ENCODE peak calls at places on chromosomes 6 and 20, in eight cellular contexts. C is upper lobe of right lung, B is NB4, Q is fibroblast of pulmonary artery, I is AG09309, U is breast epithelium, M is esophagus squamous epithelium, P is MM.1S. X is an unnamed sample.

GRCh38 chr20:50464026-50464724 is 46.0 kb upstream of the PTPN1 start:
- DNase-seq in C (peak), B (peak), Q (peak), I (no peak), U (no peak), M (no peak), P (peak), X (peak)

GRCh38 chr6:170092826-170093225 is 198.1 kb downstream of the DLL1 start:
- DNase-seq in C (no peak), B (no peak), Q (no peak), I (no peak), U (no peak), M (no peak), P (no peak), X (no peak)

GRCh38 chr20:57323034-57323433 is 6.6 kb upstream of the SPO11 start:
- DNase-seq in C (no peak), B (peak), Q (peak), I (peak), U (no peak), M (no peak), P (no peak), X (peak)

GRCh38 chr6:170278743-170279094 is 12.2 kb downstream of the DLL1 start:
- DNase-seq in C (no peak), B (peak), Q (no peak), I (no peak), U (peak), M (no peak), P (no peak), X (no peak)

GRCh38 chr6:14784596-14785360 is 461.1 kb upstream of the JARID2 start:
- DNase-seq in C (no peak), B (no peak), Q (no peak), I (no peak), U (no peak), M (no peak), P (peak), X (no peak)

GRCh38 chr6:166007349-166008263 is 160.0 kb downstream of the TBXT start:
- DNase-seq in C (no peak), B (no peak), Q (peak), I (no peak), U (no peak), M (no peak), P (no peak), X (no peak)

GRCh38 chr6:16430661-16431089 is 192.3 kb downstream of the GMPR start:
- DNase-seq in C (no peak), B (no peak), Q (peak), I (no peak), U (no peak), M (no peak), P (no peak), X (no peak)

GRCh38 chr6:54041239-54041638 is 70.0 kb upstream of the MLIP start:
- DNase-seq in C (no peak), B (no peak), Q (no peak), I (no peak), U (no peak), M (no peak), P (no peak), X (no peak)

GRCh38 chr6:116015983-116016382 is 44.7 kb downstream of the FRK start:
- DNase-seq in C (no peak), B (no peak), Q (no peak), I (no peak), U (no peak), M (no peak), P (no peak), X (no peak)

GRCh38 chr6:132964101-132964867 is 149.9 kb downstream of the RPS12 start:
- DNase-seq in C (no peak), B (no peak), Q (peak), I (no peak), U (no peak), M (no peak), P (peak), X (peak)

GRCh38 chr20:58649288-58650180 is 1.5 kb upstream of the STX16 start:
- DNase-seq in C (peak), B (no peak), Q (no peak), I (no peak), U (no peak), M (no peak), P (no peak), X (peak)

GRCh38 chr20:32979201-32979998 is 24.8 kb downstream of the SUN5 start:
- DNase-seq in C (peak), B (no peak), Q (no peak), I (no peak), U (peak), M (no peak), P (no peak), X (no peak)
- TF ChIP-seq CTCF in C (no peak), B (no peak), Q (no peak), I (no peak), U (no peak), M (no peak), P (no peak), X (no peak)

GRCh38 chr20:539848-540247 is 3.7 kb downstream of the CSNK2A1 start:
- DNase-seq in C (no peak), B (no peak), Q (peak), I (peak), U (no peak), M (no peak), P (no peak), X (no peak)

GRCh38 chr20:542777-543368 is 717 bp downstream of the CSNK2A1 start:
- DNase-seq in C (peak), B (peak), Q (no peak), I (no peak), U (no peak), M (no peak), P (peak), X (peak)

GRCh38 chr20:539236-539635 is 4.4 kb downstream of the CSNK2A1 start:
- DNase-seq in C (no peak), B (peak), Q (no peak), I (no peak), U (no peak), M (no peak), P (no peak), X (no peak)

GRCh38 chr20:537983-538382 is 5.6 kb downstream of the CSNK2A1 start:
- DNase-seq in C (no peak), B (no peak), Q (no peak), I (no peak), U (no peak), M (no peak), P (no peak), X (no peak)

GRCh38 chr20:540391-541201 is 3.0 kb downstream of the CSNK2A1 start:
- DNase-seq in C (no peak), B (peak), Q (no peak), I (no peak), U (no peak), M (no peak), P (no peak), X (no peak)
- H3K4me3 ChIP-seq in C (no peak), B (peak), Q (no peak), I (no peak), U (no peak), M (no peak), P (no peak), X (no peak)

GRCh38 chr6:33481192-33481591 is 26.8 kb downstream of the ZBTB9 start:
- DNase-seq in C (no peak), B (no peak), Q (no peak), I (no peak), U (no peak), M (no peak), P (no peak), X (no peak)
- TF ChIP-seq CTCF in C (no peak), B (no peak), Q (no peak), I (no peak), U (no peak), M (no peak), P (no peak), X (no peak)

DNA sequence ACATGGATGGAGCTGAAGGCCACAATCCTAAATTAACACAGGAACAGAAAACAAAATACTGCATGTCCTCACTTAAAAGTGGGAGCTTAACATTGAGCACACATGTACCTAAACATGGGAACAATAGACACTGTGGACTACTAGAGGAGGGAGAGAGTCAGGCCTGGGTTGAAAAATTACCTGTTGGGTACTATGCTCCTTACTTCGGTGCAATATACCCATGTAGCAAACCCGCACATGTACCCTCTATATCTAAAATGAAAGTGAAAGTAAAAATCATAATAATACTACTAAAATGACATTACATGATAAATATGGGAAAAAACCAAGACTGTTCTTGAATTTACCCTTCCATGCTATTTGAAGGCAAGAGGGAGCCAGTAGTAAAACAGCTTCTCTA is 1273.8 kb upstream of the ADGRB3 start:
- DNase-seq in C (no peak), B (peak), Q (no peak), I (no peak), U (no peak), M (no peak), P (peak), X (no peak)
- H3K4me3 ChIP-seq in C (no peak), B (peak), Q (no peak), I (no peak), U (no peak), M (no peak), P (peak), X (no peak)

GRCh38 chr6:11093065-11093590 is 506 bp upstream of the SMIM13 start:
- DNase-seq in C (no peak), B (no peak), Q (peak), I (no peak), U (no peak), M (no peak), P (peak), X (peak)

GRCh38 chr6:11096109-11096508 is 2.5 kb downstream of the SMIM13 start:
- DNase-seq in C (no peak), B (peak), Q (peak), I (peak), U (no peak), M (no peak), P (no peak), X (peak)

GRCh38 chr6:11094411-11094851 is 797 bp downstream of the SMIM13 start:
- DNase-seq in C (peak), B (peak), Q (peak), I (no peak), U (no peak), M (no peak), P (peak), X (peak)

GRCh38 chr6:11092654-11093053 is 980 bp upstream of the SMIM13 start:
- DNase-seq in C (no peak), B (no peak), Q (no peak), I (no peak), U (no peak), M (no peak), P (no peak), X (no peak)

GRCh38 chr6:11093591-11094410 is at the start of gene SMIM13:
- DNase-seq in C (peak), B (peak), Q (peak), I (peak), U (peak), M (peak), P (peak), X (peak)
- TF ChIP-seq CTCF in C (peak), B (peak), Q (peak), I (no peak), U (no peak), M (peak), P (peak), X (peak)